ENCODE peak calls at places on chromosome X, in four cellular contexts. O is GM13976, V is chondrocyte, F is tibial artery. U is an unnamed sample.

GRCh38 chrX:45479835-45480422 is 279.3 kb upstream of the DIPK2B start:
- DNase-seq in O (no peak), F (no peak), V (no peak), U (no peak)

GRCh38 chrX:149721778-149722177 is 9.9 kb downstream of the MAGEA11 start:
- DNase-seq in O (no peak), V (no peak), F (no peak), U (no peak)

GRCh38 chrX:153333271-153333670 is 682 bp upstream of the ZNF275 start:
- DNase-seq in V (no peak), O (no peak), F (no peak), U (no peak)

GRCh38 chrX:336227-336626 is 17.6 kb upstream of the GTPBP6 start:
- DNase-seq in F (no peak), V (peak), O (no peak), U (no peak)

GRCh38 chrX:142244568-142244967 is 39.5 kb upstream of the MAGEC2 start:
- DNase-seq in F (no peak), O (no peak), V (no peak), U (no peak)

GRCh38 chrX:81120270-81120935 is 81.3 kb downstream of the HMGN5 start:
- DNase-seq in O (no peak), V (no peak), F (no peak), U (no peak)

GRCh38 chrX:40908857-40909475 is 173.6 kb upstream of the MED14 start:
- DNase-seq in F (no peak), O (no peak), V (no peak), U (no peak)

GRCh38 chrX:47595701-47596655 is 13.7 kb downstream of the TIMP1 start:
- DNase-seq in O (no peak), V (no peak), F (peak), U (no peak)

GRCh38 chrX:150506020-150506419 is 62.4 kb upstream of the MTM1 start:
- DNase-seq in V (no peak), O (no peak), F (no peak), U (no peak)

GRCh38 chrX:143632625-143633387 is 3.1 kb downstream of the SLITRK4 start:
- DNase-seq in O (no peak), V (no peak), F (peak), U (no peak)

GRCh38 chrX:101642086-101642485 is 17.6 kb downstream of the ARMCX2 start:
- DNase-seq in F (no peak), O (no peak), V (no peak), U (no peak)

GRCh38 chrX:154092371-154092770 is 5.1 kb downstream of the MECP2 start:
- DNase-seq in O (no peak), F (no peak), V (no peak), U (no peak)

GRCh38 chrX:15751160-15751819 is 13.2 kb downstream of the CA5B start:
- DNase-seq in O (no peak), F (no peak), V (no peak), U (no peak)

GRCh38 chrX:142156567-142156966 is 48.5 kb downstream of the MAGEC2 start:
- DNase-seq in F (no peak), O (no peak), V (no peak), U (no peak)

GRCh38 chrX:82333575-82333974 is 1131.7 kb downstream of the SH3BGRL start:
- DNase-seq in V (no peak), O (no peak), F (no peak), U (no peak)

GRCh38 chrX:79130857-79131256 is 13.6 kb upstream of the GPR174 start:
- DNase-seq in O (no peak), F (no peak), V (no peak), U (no peak)

GRCh38 chrX:69021095-69021494 is 144.2 kb downstream of the PJA1 start:
- DNase-seq in V (no peak), F (no peak), O (no peak), U (no peak)

GRCh38 chrX:9662148-9662547 is 103.5 kb downstream of the GPR143 start:
- DNase-seq in O (no peak), V (no peak), F (no peak), U (no peak)

GRCh38 chrX:41931591-41931990 is 8.2 kb upstream of the CASK start:
- DNase-seq in V (no peak), F (no peak), O (no peak), U (no peak)

GRCh38 chrX:8639949-8640348 is 92.0 kb downstream of the ANOS1 start:
- DNase-seq in F (no peak), O (no peak), V (no peak), U (no peak)

GRCh38 chrX:13597928-13598327 is 28.5 kb downstream of the EGFL6 start:
- DNase-seq in O (no peak), F (no peak), V (no peak), U (no peak)

GRCh38 chrX:30824275-30824674 is 64.8 kb downstream of the TAB3 start:
- DNase-seq in V (no peak), O (no peak), F (no peak), U (no peak)

GRCh38 chrX:50941638-50942037 is 31.1 kb downstream of the BMP15 start:
- DNase-seq in O (no peak), V (no peak), F (no peak), U (no peak)

GRCh38 chrX:46710425-46710824 is 48.5 kb downstream of the SLC9A7 start:
- DNase-seq in V (no peak), F (no peak), O (no peak), U (no peak)

GRCh38 chrX:25548806-25549205 is 533.0 kb upstream of the ARX start:
- DNase-seq in F (no peak), V (no peak), O (no peak), U (no peak)

GRCh38 chrX:109716431-109717028 is 16.5 kb downstream of the ACSL4 start:
- DNase-seq in V (no peak), O (no peak), F (no peak), U (no peak)

GRCh38 chrX:49039598-49040375 is 3.4 kb downstream of the TFE3 start:
- DNase-seq in V (no peak), O (no peak), F (peak), U (peak)

GRCh38 chrX:46588263-46588662 is 14.7 kb downstream of the CHST7 start:
- DNase-seq in V (no peak), F (peak), O (no peak), U (peak)

GRCh38 chrX:20729421-20729820 is 462.7 kb upstream of the RPS6KA3 start:
- DNase-seq in F (no peak), V (no peak), O (no peak), U (no peak)

GRCh38 chrX:46185923-46186810 is 359.1 kb downstream of the ZNF674 start:
- DNase-seq in F (no peak), V (no peak), O (no peak), U (no peak)

GRCh38 chrX:346034-346813 is 27.6 kb upstream of the GTPBP6 start:
- DNase-seq in F (no peak), V (no peak), O (no peak), U (peak)

GRCh38 chrX:41452972-41453371 is 5.8 kb downstream of the NYX start:
- DNase-seq in F (no peak), V (no peak), O (no peak), U (no peak)

GRCh38 chrX:116749943-116750342 is 287.2 kb upstream of the CT83 start:
- DNase-seq in O (no peak), F (no peak), V (no peak), U (no peak)

GRCh38 chrX:67717571-67717970 is 173.8 kb downstream of the AR start:
- DNase-seq in O (no peak), V (no peak), F (no peak), U (no peak)

GRCh38 chrX:72028701-72029470 is 102.8 kb downstream of the RTL5 start:
- DNase-seq in F (no peak), O (no peak), V (no peak), U (no peak)

GRCh38 chrX:24169211-24169610 is 19.7 kb downstream of the ZFX start:
- DNase-seq in O (peak), V (no peak), F (no peak), U (no peak)

GRCh38 chrX:24166078-24166477 is 16.5 kb downstream of the ZFX start:
- DNase-seq in V (no peak), F (no peak), O (no peak), U (no peak)

GRCh38 chrX:24168807-24169206 is 19.3 kb downstream of the ZFX start:
- DNase-seq in V (no peak), O (peak), F (no peak), U (no peak)

GRCh38 chrX:24173115-24173847 is 23.8 kb downstream of the ZFX start:
- DNase-seq in V (no peak), O (no peak), F (no peak), U (no peak)

GRCh38 chrX:24167719-24168472 is 18.4 kb downstream of the ZFX start:
- DNase-seq in F (no peak), O (no peak), V (no peak), U (no peak)
- TF ChIP-seq CTCF in F (no peak), O (no peak), V (no peak), U (no peak)

GRCh38 chrX:75649829-75650228 is 127.0 kb upstream of the ZDHHC15 start:
- DNase-seq in F (no peak), O (no peak), V (no peak), U (no peak)

DNA sequence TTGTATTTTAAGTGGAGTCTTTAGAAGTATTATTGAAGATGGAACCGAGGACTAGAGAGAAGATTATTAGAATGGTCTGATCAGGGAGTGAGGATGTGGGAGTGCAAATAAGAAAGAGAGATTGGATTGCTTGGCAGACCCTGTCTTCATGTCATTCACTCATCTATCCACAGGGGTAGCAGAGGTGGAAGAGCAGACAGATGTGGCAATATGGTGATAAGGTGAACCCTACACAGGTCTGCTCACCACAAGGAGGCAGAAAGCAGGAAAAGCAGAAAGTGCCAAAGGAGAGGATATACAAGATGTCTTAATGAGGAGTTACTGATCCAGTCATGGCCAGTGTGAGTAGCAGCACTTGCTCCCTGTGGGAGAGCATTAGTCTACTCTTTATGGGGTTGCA is 129.4 kb downstream of the MAGEE2 start:
- DNase-seq in F (no peak), O (no peak), V (no peak), U (no peak)
- TF ChIP-seq CTCF in F (no peak), O (no peak), V (no peak), U (no peak)

GRCh38 chrX:135740683-135741149 is 27.3 kb downstream of the CT45A3 start:
- DNase-seq in F (no peak), O (peak), V (peak), U (no peak)
- TF ChIP-seq CTCF in F (peak), O (peak), V (peak), U (no peak)

GRCh38 chrX:133699023-133699728 is 283.9 kb upstream of the GPC4 start:
- DNase-seq in F (no peak), V (no peak), O (no peak), U (no peak)

GRCh38 chrX:133702230-133702629 is 283.2 kb downstream of the GPC3 start:
- DNase-seq in V (no peak), O (no peak), F (no peak), U (no peak)

GRCh38 chrX:133697656-133698055 is 282.4 kb upstream of the GPC4 start:
- DNase-seq in F (no peak), O (no peak), V (no peak), U (no peak)

DNA sequence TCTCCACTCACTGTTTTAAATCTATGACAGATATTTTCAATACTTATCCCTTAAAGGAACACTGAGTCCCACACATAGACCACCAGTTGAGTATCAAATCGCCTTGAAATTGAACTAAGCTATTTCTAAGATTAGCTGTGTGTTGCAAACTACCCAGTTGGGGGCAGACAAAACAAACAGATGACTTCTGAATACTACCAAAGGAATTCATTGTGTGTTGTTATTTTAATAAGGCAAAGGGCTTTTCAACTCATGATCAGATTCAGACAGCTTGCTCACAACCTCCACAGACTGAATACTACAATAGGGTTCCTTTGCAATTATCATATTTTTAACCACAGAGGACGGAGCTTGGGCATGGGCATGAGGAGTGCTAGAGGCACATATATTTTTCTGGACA is 283.0 kb upstream of the GPC4 start:
- DNase-seq in F (no peak), O (no peak), V (no peak), U (no peak)
- TF ChIP-seq CTCF in F (no peak), O (no peak), V (peak), U (peak)

GRCh38 chrX:39654183-39654925 is 443.4 kb downstream of the BCOR start:
- DNase-seq in F (no peak), O (no peak), V (no peak), U (no peak)

GRCh38 chrX:39654952-39655351 is 442.8 kb downstream of the BCOR start:
- DNase-seq in F (no peak), V (no peak), O (no peak), U (no peak)

GRCh38 chrX:39653656-39654055 is 444.1 kb downstream of the BCOR start:
- DNase-seq in V (no peak), O (no peak), F (no peak), U (no peak)

GRCh38 chrX:39650883-39651282 is 446.9 kb downstream of the BCOR start:
- DNase-seq in F (no peak), O (no peak), V (no peak), U (no peak)

DNA sequence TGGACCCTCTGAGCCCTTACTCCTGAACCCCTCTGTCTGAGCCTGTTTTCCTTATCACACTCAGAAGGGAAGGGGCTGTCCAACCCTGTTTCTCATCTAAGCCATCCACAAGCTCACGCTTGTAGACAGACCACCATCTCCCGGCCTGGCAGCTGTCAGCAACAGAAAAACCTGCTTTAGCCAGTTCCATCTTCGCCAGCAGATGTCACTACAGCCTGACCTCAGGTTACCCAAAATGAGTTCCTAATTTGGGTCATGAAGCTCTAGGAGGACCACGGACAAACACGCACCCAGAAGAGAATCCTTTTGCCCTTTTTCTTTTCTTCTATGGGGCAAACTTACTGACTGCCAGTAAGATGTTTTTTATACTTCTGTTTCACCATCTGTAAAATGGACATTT is 445.4 kb downstream of the BCOR start:
- DNase-seq in V (no peak), O (peak), F (no peak), U (no peak)
- TF ChIP-seq CTCF in V (peak), O (no peak), F (peak), U (peak)

DNA sequence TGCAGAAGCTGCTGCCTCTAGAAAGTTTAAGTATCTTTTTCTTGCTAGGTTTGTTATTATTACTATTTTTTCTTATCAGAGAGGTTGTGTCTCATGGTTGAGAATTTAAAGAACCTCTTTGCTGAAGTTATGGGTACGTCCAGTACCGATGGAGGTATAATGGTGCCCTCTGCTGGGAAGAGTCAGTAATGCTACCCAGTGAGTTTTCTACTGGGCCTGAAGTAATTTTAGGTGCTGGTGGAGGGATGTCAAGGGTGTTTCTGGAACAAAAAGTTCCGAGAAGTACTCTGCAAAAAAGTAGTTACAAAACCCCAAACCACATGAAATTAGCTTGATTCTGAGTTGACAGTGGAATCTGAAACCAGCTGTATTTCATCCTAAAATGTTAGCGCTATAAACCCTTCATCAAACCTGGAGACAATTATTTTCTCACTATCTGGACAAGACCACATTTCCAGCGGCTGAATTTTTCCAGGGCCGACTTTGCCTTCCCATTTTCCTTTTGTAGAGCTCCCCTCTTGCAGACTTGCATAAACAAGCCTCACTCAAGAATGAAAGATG is 102.5 kb upstream of the MID1 start:
- DNase-seq in O (peak), F (peak), V (no peak), U (no peak)
- TF ChIP-seq CTCF in O (peak), F (peak), V (peak), U (peak)

GRCh38 chrX:131405497-131405896 is 116.4 kb upstream of the IGSF1 start:
- DNase-seq in V (no peak), O (no peak), F (no peak), U (no peak)
- TF ChIP-seq CTCF in V (no peak), O (no peak), F (no peak), U (no peak)

GRCh38 chrX:87337267-87337666 is 180.3 kb upstream of the KLHL4 start:
- DNase-seq in F (no peak), O (no peak), V (no peak), U (no peak)

GRCh38 chrX:87338510-87338909 is 179.1 kb upstream of the KLHL4 start:
- DNase-seq in F (no peak), O (peak), V (no peak), U (no peak)
- TF ChIP-seq CTCF in F (peak), O (peak), V (peak), U (peak)